ENCODE peak calls at places on chromosomes 7 and 10, in five cellular contexts. B is choroid plexus epithelial cell, G is fibroblast of lung, S is activated T-cell treated with anti-CD3 and anti-CD28 coated beads for 1 hour, N is GM10248. T is an unnamed sample.

GRCh38 chr7:39421251-39421650 is 145.0 kb upstream of the YAE1 start:
- DNase-seq in B (no peak), G (no peak), S (no peak), N (no peak), T (no peak)

GRCh38 chr10:43203491-43204393 is 63.1 kb downstream of the RASGEF1A start:
- DNase-seq in B (no peak), G (no peak), S (no peak), N (no peak), T (no peak)

GRCh38 chr10:97549587-97550322 is 22.8 kb upstream of the ANKRD2 start:
- DNase-seq in B (no peak), G (no peak), S (no peak), N (no peak), T (no peak)

GRCh38 chr10:81472927-81473470 is 402.0 kb upstream of the NRG3 start:
- DNase-seq in B (no peak), G (no peak), S (no peak), N (no peak), T (no peak)

GRCh38 chr10:84337199-84337598 is 8.8 kb downstream of the CCSER2 start:
- DNase-seq in B (peak; percentile 67), G (peak; percentile 71), S (no peak), N (no peak), T (no peak)

GRCh38 chr7:131328387-131329175 is 905 bp downstream of the MKLN1 start:
- DNase-seq in B (peak; percentile 46), G (peak; percentile 38), S (no peak), N (no peak), T (peak; percentile 44)

GRCh38 chr7:90188281-90188680 is 23.3 kb upstream of the STEAP2 start:
- DNase-seq in B (no peak), G (no peak), S (no peak), N (no peak), T (no peak)

GRCh38 chr7:29297194-29297890 is 102.8 kb downstream of the CHN2 start:
- DNase-seq in B (no peak), G (no peak), S (no peak), N (no peak), T (no peak)

GRCh38 chr10:132365102-132365501 is 31.9 kb upstream of the PWWP2B start:
- DNase-seq in B (no peak), G (no peak), S (no peak), N (no peak), T (no peak)

GRCh38 chr7:101754432-101755159 is 62.8 kb upstream of the CUX1 start:
- DNase-seq in B (peak; percentile 67), G (peak; percentile 54), S (no peak), N (no peak), T (peak; percentile 52)

GRCh38 chr7:1260236-1260635 is 27.6 kb downstream of the UNCX start:
- DNase-seq in B (no peak), G (no peak), S (no peak), N (no peak), T (no peak)

GRCh38 chr10:103082683-103083082 is 110.4 kb downstream of the NT5C2 start:
- DNase-seq in B (no peak), G (no peak), S (no peak), N (no peak), T (no peak)

T was measured in astrocyte of the spinal cord.